ENCODE peak calls at places on chromosomes 4 and X, in eight cellular contexts. I, C, G, X, P, J, Y and U are unnamed samples.
A peak's percentile ranks its signal among the peaks of the same experiment; 100 is the strongest.

GRCh38 chrX:39928704-39929439 is 168.9 kb downstream of the BCOR start:
- DNase-seq in Y (no peak), C (no peak), P (no peak), G (no peak), I (no peak), X (no peak), J (no peak), U (no peak)

GRCh38 chr4:113020966-113021365 is 28.5 kb upstream of the ANK2 start:
- DNase-seq in G (no peak), X (no peak), J (no peak), I (no peak), C (no peak), P (no peak), Y (no peak), U (no peak)

GRCh38 chrX:137051978-137052640 is 18.3 kb upstream of the GPR101 start:
- DNase-seq in J (peak; percentile 1), P (peak; percentile 21), C (no peak), Y (peak; percentile 93), I (no peak), X (peak; percentile 67), G (peak; percentile 78), U (peak; percentile 77)

GRCh38 chrX:39633293-39633692 is 464.5 kb downstream of the BCOR start:
- DNase-seq in Y (no peak), G (no peak), P (no peak), C (no peak), I (no peak), J (no peak), X (no peak), U (no peak)

GRCh38 chr4:114396808-114397207 is 201.8 kb upstream of the UGT8 start:
- DNase-seq in Y (no peak), X (no peak), G (no peak), I (no peak), P (no peak), J (no peak), C (no peak), U (no peak)

GRCh38 chr4:169275180-169275579 is 4.4 kb upstream of the SH3RF1 start:
- DNase-seq in Y (no peak), J (no peak), C (no peak), G (no peak), P (no peak), X (no peak), I (no peak), U (no peak)

GRCh38 chr4:110197421-110198398 is 705 bp downstream of the ELOVL6 start:
- DNase-seq in Y (peak; percentile 58), J (no peak), I (no peak), C (no peak), X (peak; percentile 70), G (peak; percentile 62), P (no peak), U (no peak)

GRCh38 chr4:189804884-189805283 is 135.8 kb upstream of the FRG1 start:
- DNase-seq in P (no peak), X (no peak), C (no peak), Y (no peak), G (no peak), I (no peak), J (no peak), U (no peak)

GRCh38 chr4:187865914-187866313 is 129.7 kb upstream of the ZFP42 start:
- DNase-seq in Y (no peak), X (no peak), J (no peak), C (no peak), I (no peak), G (no peak), P (no peak), U (no peak)

GRCh38 chrX:149962859-149963757 is 24.8 kb upstream of the EOLA2 start:
- DNase-seq in C (no peak), Y (no peak), I (peak; percentile 16), G (peak; percentile 54), P (peak; percentile 23), X (no peak), J (peak; percentile 5), U (no peak)

GRCh38 chr4:95077864-95078263 is 320.1 kb downstream of the BMPR1B start:
- DNase-seq in P (no peak), Y (no peak), G (no peak), X (no peak), I (no peak), J (no peak), C (no peak), U (no peak)

GRCh38 chr4:54971474-54971950 is 153.9 kb downstream of the KDR start:
- DNase-seq in C (no peak), Y (no peak), P (peak; percentile 18), I (no peak), G (no peak), X (no peak), J (no peak), U (no peak)

GRCh38 chr4:10492486-10492885 is 35.3 kb upstream of the ZNF518B start:
- DNase-seq in C (no peak), X (no peak), Y (no peak), P (no peak), J (no peak), G (no peak), I (no peak), U (no peak)

GRCh38 chr4:56723831-56724230 is 42.7 kb upstream of the HOPX start:
- DNase-seq in J (no peak), P (no peak), C (no peak), X (no peak), I (no peak), Y (no peak), G (no peak), U (no peak)

GRCh38 chr4:87824352-87824751 is 8.4 kb upstream of the MEPE start:
- DNase-seq in Y (no peak), J (no peak), X (no peak), P (no peak), I (no peak), C (no peak), G (no peak), U (no peak)

GRCh38 chr4:114807759-114808404 is 209.3 kb downstream of the UGT8 start:
- DNase-seq in G (no peak), J (no peak), Y (no peak), X (no peak), C (no peak), I (no peak), P (peak; percentile 42), U (no peak)

GRCh38 chr4:119299221-119300071 is 22.5 kb downstream of the FABP2 start:
- DNase-seq in X (no peak), Y (no peak), P (peak; percentile 54), I (no peak), J (peak; percentile 32), C (no peak), G (no peak), U (no peak)

GRCh38 chrX:154097003-154097596 is 417 bp downstream of the MECP2 start:
- DNase-seq in G (peak; percentile 87), P (peak; percentile 58), Y (peak; percentile 95), C (no peak), I (peak; percentile 33), J (no peak), X (peak; percentile 90), U (peak; percentile 83)

GRCh38 chrX:38175140-38175539 is 45.5 kb downstream of the SRPX start:
- DNase-seq in X (no peak), P (peak; percentile 27), G (peak; percentile 42), Y (no peak), C (no peak), J (peak; percentile 3), I (no peak), U (no peak)

GRCh38 chr4:10461091-10461849 is 4.0 kb upstream of the ZNF518B start:
- DNase-seq in C (no peak), I (no peak), G (peak; percentile 68), J (peak; percentile 31), P (no peak), X (no peak), Y (peak; percentile 95), U (no peak)

GRCh38 chr4:180280076-180280475 is 1963.1 kb upstream of the TENM3 start:
- DNase-seq in G (no peak), Y (no peak), X (no peak), P (no peak), J (peak; percentile 31), C (no peak), I (no peak), U (no peak)

GRCh38 chr4:78776729-78777555 is 792 bp downstream of the BMP2K start:
- DNase-seq in J (no peak), G (no peak), Y (no peak), P (peak; percentile 52), I (peak; percentile 15), C (no peak), X (peak; percentile 72), U (peak; percentile 73)

GRCh38 chr4:78778530-78778929 is 2.4 kb downstream of the BMP2K start:
- DNase-seq in C (no peak), X (no peak), J (no peak), I (no peak), G (no peak), Y (no peak), P (no peak), U (no peak)

GRCh38 chr4:78776031-78776728 is at the start of gene BMP2K:
- DNase-seq in Y (peak; percentile 97), I (peak; percentile 63), G (peak; percentile 87), C (peak; percentile 94), X (peak; percentile 89), P (peak; percentile 57), J (no peak), U (peak; percentile 87)

GRCh38 chr4:78779280-78779679 is 3.1 kb downstream of the BMP2K start:
- DNase-seq in P (no peak), X (no peak), J (no peak), C (no peak), G (no peak), Y (no peak), I (no peak), U (no peak)

GRCh38 chr4:78777556-78777900 is 1.4 kb downstream of the BMP2K start:
- DNase-seq in C (no peak), X (no peak), P (no peak), J (no peak), I (no peak), G (no peak), Y (no peak), U (no peak)
- TF ChIP-seq EP300 in C (no peak), X (no peak), P (no peak), J (no peak), I (no peak), G (no peak), Y (no peak), U (no peak)

GRCh38 chr4:153494562-153494961 is 28.4 kb downstream of the TMEM131L start:
- DNase-seq in Y (no peak), P (no peak), G (no peak), C (no peak), I (no peak), J (no peak), X (no peak), U (no peak)
- H3K4me1 ChIP-seq in Y (peaks cover 18% of the 10 kb centered on the region), P (peaks cover 8% of the 10 kb centered on the region), G (peaks cover 12% of the 10 kb centered on the region), C (peaks cover 58% of the 10 kb centered on the region), I (peaks cover 32% of the 10 kb centered on the region), J (peaks cover 34% of the 10 kb centered on the region), X (peaks cover 21% of the 10 kb centered on the region), U (peaks cover 31% of the 10 kb centered on the region)

GRCh38 chrX:8971116-8971515 is 62.8 kb downstream of the FAM9B start:
- DNase-seq in G (no peak), C (no peak), Y (no peak), I (no peak), J (no peak), P (peak; percentile 39), X (no peak), U (no peak)
- TF ChIP-seq EP300 in G (no peak), C (no peak), Y (no peak), I (no peak), J (no peak), P (no peak), X (no peak), U (no peak)

DNA sequence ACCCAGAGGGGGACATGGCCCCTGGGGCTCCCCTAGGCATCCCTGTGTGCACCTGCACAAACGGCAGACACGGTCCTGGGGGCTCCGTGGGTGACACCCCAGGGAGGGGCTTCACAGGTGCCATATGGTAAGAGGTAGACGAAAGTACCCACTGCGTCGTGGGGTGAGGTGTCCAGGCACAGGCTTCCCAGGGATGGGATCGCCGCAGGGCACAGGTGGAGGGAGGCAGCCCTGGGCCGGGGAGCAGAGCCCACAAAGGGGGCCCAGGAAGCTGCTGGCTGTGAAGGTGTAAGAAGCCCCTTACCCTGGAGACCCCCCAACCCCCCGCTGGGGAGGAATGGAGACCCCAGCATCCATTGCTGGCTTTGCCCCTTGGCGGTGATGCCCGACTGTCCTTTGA is 10.9 kb downstream of the SH3TC1 start:
- DNase-seq in G (no peak), Y (peak; percentile 50), J (no peak), P (no peak), I (no peak), C (no peak), X (no peak), U (no peak)
- H3K4me1 ChIP-seq in G (no peaks in the 10 kb centered on the region), Y (peaks cover 4% of the 10 kb centered on the region), J (peaks cover 12% of the 10 kb centered on the region), P (no peaks in the 10 kb centered on the region), I (peaks cover 11% of the 10 kb centered on the region), C (peaks cover 12% of the 10 kb centered on the region), X (no peaks in the 10 kb centered on the region), U (peaks cover 17% of the 10 kb centered on the region)